ENCODE peak calls at places on chromosomes 4 and X, in nine cellular contexts. F is foreskin fibroblast; Y is adrenal gland; J is K562; I is astrocyte of the spinal cord; B is Peyer's patch; S is mesothelial cell of epicardium; W is CD4-positive, alpha-beta T cell; A is vagina. C is an unnamed sample.

GRCh38 chr4:184774152-184774551 is 40.3 kb upstream of the CENPU start:
- DNase-seq in F (no peak), Y (no peak), J (no peak), I (no peak), B (no peak), S (no peak), W (no peak), A (no peak), C (no peak)

GRCh38 chr4:7403001-7403400 is 31.7 kb downstream of the PSAPL1 start:
- DNase-seq in F (no peak), Y (no peak), J (no peak), I (no peak), B (no peak), S (no peak), W (no peak), A (no peak), C (no peak)

GRCh38 chr4:105909699-105910340 is 14.5 kb downstream of the NPNT start:
- DNase-seq in F (peak; percentile 25), Y (no peak), J (no peak), I (no peak), B (no peak), S (no peak), W (no peak), A (no peak), C (no peak)

GRCh38 chr4:165905405-165906027 is 32.5 kb downstream of the TLL1 start:
- DNase-seq in F (no peak), Y (no peak), J (no peak), I (no peak), B (no peak), S (no peak), W (no peak), A (no peak), C (no peak)

GRCh38 chr4:14178421-14178820 is 550.9 kb upstream of the BOD1L1 start:
- DNase-seq in F (peak; percentile 77), Y (no peak), J (no peak), I (peak; percentile 46), B (no peak), S (no peak), W (no peak), A (no peak), C (no peak)

GRCh38 chrX:124415115-124415798 is 68.9 kb downstream of the SH2D1A start:
- DNase-seq in F (no peak), Y (no peak), J (no peak), I (no peak), B (no peak), S (no peak), W (no peak), A (no peak), C (no peak)

GRCh38 chr4:22672944-22673343 is 19.8 kb upstream of the GBA3 start:
- DNase-seq in F (no peak), Y (no peak), J (no peak), I (no peak), B (no peak), S (no peak), W (no peak), A (no peak), C (no peak)

GRCh38 chr4:15234585-15235126 is 193.2 kb upstream of the C1QTNF7 start:
- DNase-seq in F (peak; percentile 97), Y (no peak), J (no peak), I (peak; percentile 94), B (no peak), S (no peak), W (no peak), A (no peak), C (peak; percentile 97)

GRCh38 chrX:42673411-42673810 is 104.6 kb downstream of the PPP1R2C start:
- DNase-seq in F (peak; percentile 26), Y (peak; percentile 17), J (no peak), I (no peak), B (no peak), S (no peak), W (no peak), A (no peak), C (no peak)

GRCh38 chr4:26048962-26049361 is 134.9 kb downstream of the SMIM20 start:
- DNase-seq in F (peak; percentile 86), Y (no peak), J (no peak), I (peak; percentile 16), B (no peak), S (no peak), W (no peak), A (no peak), C (no peak)

GRCh38 chrX:18377802-18378201 is 23.3 kb upstream of the SCML2 start:
- DNase-seq in F (peak; percentile 43), Y (peak; percentile 31), J (peak; percentile 22), I (no peak), B (no peak), S (no peak), W (no peak), A (no peak), C (no peak)

GRCh38 chr4:18846313-18846712 is 824.8 kb upstream of the LCORL start:
- DNase-seq in F (no peak), Y (no peak), J (no peak), I (no peak), B (no peak), S (no peak), W (no peak), A (no peak), C (no peak)

GRCh38 chr4:23680616-23681518 is 209.0 kb downstream of the PPARGC1A start:
- DNase-seq in F (peak; percentile 16), Y (no peak), J (no peak), I (peak; percentile 7), B (no peak), S (no peak), W (no peak), A (no peak), C (no peak)

GRCh38 chrX:18353931-18354368 is 538 bp downstream of the SCML2 start:
- DNase-seq in F (peak; percentile 34), Y (no peak), J (peak; percentile 48), I (no peak), B (no peak), S (peak; percentile 25), W (peak; percentile 1), A (no peak), C (no peak)

GRCh38 chrX:5957506-5957905 is 271.2 kb downstream of the NLGN4X start:
- DNase-seq in F (peak; percentile 51), Y (no peak), J (no peak), I (peak; percentile 37), B (no peak), S (no peak), W (no peak), A (no peak), C (peak; percentile 32)

GRCh38 chr4:121711263-121712000 is 14.7 kb upstream of the ANXA5 start:
- DNase-seq in F (peak; percentile 99), Y (peak; percentile 97), J (peak; percentile 83), I (peak; percentile 97), B (peak; percentile 63), S (peak; percentile 73), W (no peak), A (peak; percentile 93), C (peak; percentile 93)

GRCh38 chr4:6720202-6720699 is 4.3 kb downstream of the BLOC1S4 start:
- DNase-seq in F (peak; percentile 88), Y (peak; percentile 75), J (peak; percentile 90), I (peak; percentile 75), B (peak; percentile 89), S (peak; percentile 91), W (peak; percentile 78), A (no peak), C (peak; percentile 49)

GRCh38 chr4:37728064-37728463 is 41.9 kb upstream of the RELL1 start:
- DNase-seq in F (no peak), Y (no peak), J (no peak), I (no peak), B (no peak), S (no peak), W (no peak), A (no peak), C (no peak)

GRCh38 chr4:1170805-1171305 is 1.5 kb downstream of the SPON2 start:
- DNase-seq in F (no peak), Y (no peak), J (no peak), I (no peak), B (no peak), S (no peak), W (no peak), A (no peak), C (no peak)

GRCh38 chr4:158796370-158797140 is 27.7 kb downstream of the FNIP2 start:
- DNase-seq in F (peak; percentile 54), Y (peak; percentile 56), J (no peak), I (peak; percentile 46), B (no peak), S (no peak), W (no peak), A (no peak), C (no peak)

GRCh38 chr4:161714022-161714751 is 449.6 kb downstream of the FSTL5 start:
- DNase-seq in F (peak; percentile 85), Y (no peak), J (no peak), I (peak; percentile 87), B (no peak), S (no peak), W (no peak), A (no peak), C (peak; percentile 61)

GRCh38 chr4:22962186-22962786 is 269.5 kb downstream of the GBA3 start:
- DNase-seq in F (peak; percentile 58), Y (no peak), J (peak; percentile 4), I (peak; percentile 52), B (no peak), S (no peak), W (no peak), A (no peak), C (peak; percentile 36)

DNA sequence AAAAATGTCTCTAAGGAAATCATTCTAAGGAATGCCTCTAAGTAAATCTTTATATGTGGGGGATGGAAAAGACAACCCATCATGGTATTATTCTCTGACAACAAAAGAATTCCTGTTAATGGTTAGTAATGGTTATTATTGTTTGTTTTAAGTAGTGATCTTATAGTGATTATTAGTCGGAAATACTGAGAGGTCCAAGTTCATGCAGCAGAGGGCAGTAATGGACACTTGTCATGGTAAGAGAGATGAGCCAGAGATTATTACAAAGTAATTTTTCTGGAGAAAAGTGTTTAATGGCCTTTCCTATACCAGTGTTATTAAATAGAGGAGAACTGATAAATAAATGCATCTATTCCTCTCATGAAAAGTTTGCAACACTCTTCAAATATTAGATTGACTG is 8.1 kb upstream of the DKK2 start:
- DNase-seq in F (peak; percentile 50), Y (no peak), J (no peak), I (no peak), B (no peak), S (no peak), W (no peak), A (no peak), C (no peak)
- TF ChIP-seq CTCF in F (peak; percentile 23), Y (no peak), J (no peak), I (peak; percentile 19), B (no peak), S (no peak), W (no peak), A (no peak), C (peak; percentile 18)

GRCh38 chr4:88791274-88791673 is 93.6 kb upstream of the NAP1L5 start:
- DNase-seq in F (no peak), Y (no peak), J (no peak), I (peak; percentile 53), B (no peak), S (no peak), W (no peak), A (no peak), C (peak; percentile 36)
- TF ChIP-seq CTCF in F (peak; percentile 12), Y (no peak), J (peak; percentile 32), I (peak; percentile 30), B (no peak), S (no peak), W (no peak), A (no peak), C (peak; percentile 12)

GRCh38 chr4:136457004-136457403 is 1075.3 kb downstream of the PCDH18 start:
- DNase-seq in F (no peak), Y (no peak), J (no peak), I (no peak), B (no peak), S (no peak), W (no peak), A (no peak), C (no peak)
- TF ChIP-seq CTCF in F (no peak), Y (no peak), J (no peak), I (no peak), B (no peak), S (no peak), W (no peak), A (no peak), C (no peak)

GRCh38 chrX:31279359-31279758 is 207.5 kb upstream of the FTHL17 start:
- DNase-seq in F (peak; percentile 9), Y (no peak), J (peak; percentile 27), I (no peak), B (no peak), S (no peak), W (no peak), A (no peak), C (no peak)
- TF ChIP-seq CTCF in F (no peak), Y (no peak), J (peak; percentile 47), I (peak; percentile 27), B (no peak), S (no peak), W (no peak), A (no peak), C (peak; percentile 40)

C was measured in astrocyte of the cerebellum.